ENCODE peak calls at places on chromosomes 1 and 21, in six cellular contexts. One of them, this sample, is unnamed.

GRCh38 chr1:26772687-26773086 is 15.1 kb upstream of the PIGV start:
- DNase-seq in GM06990: no peak
- DNase-seq in sigmoid colon: no peak
- DNase-seq in OCI-LY7: no peak
- DNase-seq in astrocyte: peak
- DNase-seq in endodermal cell: no peak
- DNase-seq in this sample: no peak

GRCh38 chr1:214983126-214983869 is 99.2 kb upstream of the KCNK2 start:
- DNase-seq in OCI-LY7: no peak
- DNase-seq in sigmoid colon: no peak
- DNase-seq in astrocyte: peak
- DNase-seq in endodermal cell: no peak
- DNase-seq in GM06990: no peak
- DNase-seq in this sample: no peak

GRCh38 chr21:29130234-29130993 is at the start of gene MAP3K7CL:
- DNase-seq in OCI-LY7: no peak
- DNase-seq in GM06990: no peak
- DNase-seq in astrocyte: peak
- DNase-seq in endodermal cell: no peak
- DNase-seq in sigmoid colon: peak
- DNase-seq in this sample: no peak

GRCh38 chr1:2983706-2984398 is 37.4 kb upstream of the ACTRT2 start:
- DNase-seq in GM06990: no peak
- DNase-seq in endodermal cell: no peak
- DNase-seq in OCI-LY7: no peak
- DNase-seq in sigmoid colon: peak
- DNase-seq in astrocyte: no peak
- DNase-seq in this sample: no peak

GRCh38 chr1:160486453-160486852 is 36.6 kb downstream of the SLAMF6 start:
- DNase-seq in astrocyte: no peak
- DNase-seq in GM06990: no peak
- DNase-seq in endodermal cell: peak
- DNase-seq in OCI-LY7: no peak
- DNase-seq in sigmoid colon: no peak
- DNase-seq in this sample: no peak

GRCh38 chr1:116697892-116698595 is 30.5 kb upstream of the IGSF3 start:
- DNase-seq in endodermal cell: no peak
- DNase-seq in sigmoid colon: no peak
- DNase-seq in astrocyte: no peak
- DNase-seq in GM06990: no peak
- DNase-seq in OCI-LY7: no peak
- DNase-seq in this sample: no peak

GRCh38 chr1:43056981-43057391 is 98.3 kb upstream of the SLC2A1 start:
- DNase-seq in GM06990: no peak
- DNase-seq in sigmoid colon: no peak
- DNase-seq in endodermal cell: no peak
- DNase-seq in astrocyte: no peak
- DNase-seq in OCI-LY7: no peak
- DNase-seq in this sample: no peak

GRCh38 chr1:176626572-176627061 is 163.6 kb downstream of the PAPPA2 start:
- DNase-seq in OCI-LY7: no peak
- DNase-seq in GM06990: no peak
- DNase-seq in endodermal cell: no peak
- DNase-seq in sigmoid colon: no peak
- DNase-seq in astrocyte: no peak
- DNase-seq in this sample: no peak

GRCh38 chr1:230413061-230413460 is 13.1 kb downstream of the PGBD5 start:
- DNase-seq in endodermal cell: no peak
- DNase-seq in astrocyte: no peak
- DNase-seq in GM06990: no peak
- DNase-seq in OCI-LY7: no peak
- DNase-seq in sigmoid colon: no peak
- DNase-seq in this sample: no peak

GRCh38 chr1:66778266-66778665 is 22.8 kb downstream of the INSL5 start:
- DNase-seq in GM06990: no peak
- DNase-seq in OCI-LY7: no peak
- DNase-seq in astrocyte: no peak
- DNase-seq in endodermal cell: no peak
- DNase-seq in sigmoid colon: no peak
- DNase-seq in this sample: no peak

GRCh38 chr1:167935252-167936067 is 1.0 kb upstream of the DCAF6 start:
- DNase-seq in GM06990: peak
- DNase-seq in endodermal cell: peak
- DNase-seq in OCI-LY7: peak
- DNase-seq in astrocyte: peak
- DNase-seq in sigmoid colon: peak
- DNase-seq in this sample: peak

GRCh38 chr1:23118957-23119792 is 49.5 kb downstream of the LUZP1 start:
- DNase-seq in GM06990: no peak
- DNase-seq in OCI-LY7: no peak
- DNase-seq in endodermal cell: no peak
- DNase-seq in astrocyte: no peak
- DNase-seq in sigmoid colon: no peak
- DNase-seq in this sample: peak

GRCh38 chr1:48743480-48743879 is 33.2 kb downstream of the BEND5 start:
- DNase-seq in sigmoid colon: no peak
- DNase-seq in endodermal cell: no peak
- DNase-seq in OCI-LY7: no peak
- DNase-seq in astrocyte: no peak
- DNase-seq in GM06990: no peak
- DNase-seq in this sample: no peak

GRCh38 chr1:242523282-242523967 is 1.1 kb downstream of the PLD5 start:
- DNase-seq in GM06990: peak
- DNase-seq in OCI-LY7: no peak
- DNase-seq in astrocyte: no peak
- DNase-seq in endodermal cell: peak
- DNase-seq in sigmoid colon: no peak
- DNase-seq in this sample: no peak

GRCh38 chr1:204446413-204447111 is 34.9 kb upstream of the PPP1R15B start:
- DNase-seq in endodermal cell: peak
- DNase-seq in sigmoid colon: peak
- DNase-seq in OCI-LY7: peak
- DNase-seq in GM06990: peak
- DNase-seq in astrocyte: no peak
- DNase-seq in this sample: peak

GRCh38 chr1:10824821-10825540 is 28.5 kb upstream of the CASZ1 start:
- DNase-seq in OCI-LY7: no peak
- DNase-seq in endodermal cell: peak
- DNase-seq in GM06990: no peak
- DNase-seq in astrocyte: peak
- DNase-seq in sigmoid colon: no peak
- DNase-seq in this sample: no peak

GRCh38 chr1:156657971-156658319 is 16.0 kb downstream of the BCAN start:
- DNase-seq in OCI-LY7: no peak
- DNase-seq in astrocyte: no peak
- DNase-seq in GM06990: no peak
- DNase-seq in endodermal cell: peak
- DNase-seq in sigmoid colon: no peak
- DNase-seq in this sample: peak

GRCh38 chr1:156657161-156657970 is 15.4 kb downstream of the BCAN start:
- DNase-seq in GM06990: peak
- DNase-seq in astrocyte: no peak
- DNase-seq in OCI-LY7: peak
- DNase-seq in sigmoid colon: peak
- DNase-seq in endodermal cell: peak
- DNase-seq in this sample: peak

GRCh38 chr1:156655904-156656516 is 14.1 kb downstream of the BCAN start:
- DNase-seq in sigmoid colon: no peak
- DNase-seq in GM06990: no peak
- DNase-seq in OCI-LY7: no peak
- DNase-seq in endodermal cell: no peak
- DNase-seq in astrocyte: no peak
- DNase-seq in this sample: no peak

GRCh38 chr1:156655151-156655903 is 13.4 kb downstream of the BCAN start:
- DNase-seq in GM06990: no peak
- DNase-seq in astrocyte: no peak
- DNase-seq in endodermal cell: no peak
- DNase-seq in OCI-LY7: no peak
- DNase-seq in sigmoid colon: no peak
- DNase-seq in this sample: no peak

GRCh38 chr1:156656779-156657160 is 14.9 kb downstream of the BCAN start:
- DNase-seq in endodermal cell: peak
- DNase-seq in astrocyte: no peak
- DNase-seq in sigmoid colon: peak
- DNase-seq in GM06990: no peak
- DNase-seq in OCI-LY7: no peak
- DNase-seq in this sample: no peak
- H3K4me3 ChIP-seq in endodermal cell: peak
- H3K4me3 ChIP-seq in astrocyte: peak
- H3K4me3 ChIP-seq in sigmoid colon: no peak
- H3K4me3 ChIP-seq in GM06990: no peak
- H3K4me3 ChIP-seq in OCI-LY7: no peak
- H3K4me3 ChIP-seq in this sample: no peak

GRCh38 chr1:1891349-1892078 is 627 bp upstream of the GNB1 start:
- DNase-seq in OCI-LY7: peak
- DNase-seq in GM06990: peak
- DNase-seq in sigmoid colon: peak
- DNase-seq in astrocyte: no peak
- DNase-seq in endodermal cell: peak
- DNase-seq in this sample: peak

GRCh38 chr1:1890506-1891348 is at the start of gene GNB1:
- DNase-seq in astrocyte: peak
- DNase-seq in OCI-LY7: peak
- DNase-seq in GM06990: peak
- DNase-seq in endodermal cell: peak
- DNase-seq in sigmoid colon: peak
- DNase-seq in this sample: peak

GRCh38 chr1:1889090-1889750 is 1.7 kb downstream of the GNB1 start:
- DNase-seq in astrocyte: no peak
- DNase-seq in endodermal cell: no peak
- DNase-seq in sigmoid colon: no peak
- DNase-seq in OCI-LY7: no peak
- DNase-seq in GM06990: no peak
- DNase-seq in this sample: no peak

GRCh38 chr1:1892079-1892762 is 1.3 kb upstream of the GNB1 start:
- DNase-seq in GM06990: no peak
- DNase-seq in OCI-LY7: peak
- DNase-seq in endodermal cell: no peak
- DNase-seq in astrocyte: no peak
- DNase-seq in sigmoid colon: no peak
- DNase-seq in this sample: no peak

DNA sequence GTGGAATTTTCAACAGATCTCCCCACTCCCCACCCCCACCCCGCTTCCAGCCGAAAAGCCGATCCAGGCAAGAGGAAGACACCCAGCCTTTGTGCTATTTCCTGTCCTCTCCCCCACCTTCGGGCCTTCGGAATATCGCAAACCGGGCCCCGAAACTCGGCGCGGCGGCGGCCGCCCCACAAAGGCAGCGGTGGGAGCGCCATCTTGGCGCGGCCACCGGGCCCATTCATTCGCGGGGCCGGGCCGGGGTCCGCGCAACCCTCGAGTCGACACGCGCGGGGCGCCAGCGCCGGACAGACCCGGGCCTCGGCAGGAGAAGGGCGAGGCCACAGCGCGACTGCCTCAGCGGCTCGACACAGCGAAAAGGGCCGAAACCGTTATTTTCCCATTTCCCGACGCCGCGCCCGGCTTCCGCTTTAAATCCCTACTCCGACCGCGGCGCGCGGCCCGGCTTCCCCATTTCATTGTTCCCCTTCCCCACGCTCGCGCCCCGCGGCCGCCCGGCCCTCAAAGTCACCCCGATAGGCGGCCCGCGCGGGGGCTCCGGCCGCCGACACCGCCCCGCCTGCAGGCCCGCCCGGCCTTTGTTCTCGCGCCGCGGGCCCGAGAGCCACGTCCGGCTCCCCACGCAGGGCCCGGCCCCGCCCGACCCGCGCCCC is 911 bp downstream of the GNB1 start:
- DNase-seq in endodermal cell: peak
- DNase-seq in OCI-LY7: peak
- DNase-seq in sigmoid colon: no peak
- DNase-seq in GM06990: peak
- DNase-seq in astrocyte: peak
- DNase-seq in this sample: peak
- TF ChIP-seq CTCF in endodermal cell: no peak
- TF ChIP-seq CTCF in OCI-LY7: peak
- TF ChIP-seq CTCF in sigmoid colon: no peak
- TF ChIP-seq CTCF in GM06990: no peak
- TF ChIP-seq CTCF in astrocyte: no peak
- TF ChIP-seq CTCF in this sample: no peak

GRCh38 chr21:30838536-30838935 is 9.0 kb upstream of the KRTAP7-1 start:
- DNase-seq in sigmoid colon: no peak
- DNase-seq in endodermal cell: no peak
- DNase-seq in GM06990: no peak
- DNase-seq in astrocyte: no peak
- DNase-seq in OCI-LY7: no peak
- DNase-seq in this sample: no peak

GRCh38 chr21:30842990-30843389 is 13.4 kb upstream of the KRTAP7-1 start:
- DNase-seq in endodermal cell: no peak
- DNase-seq in astrocyte: no peak
- DNase-seq in OCI-LY7: no peak
- DNase-seq in sigmoid colon: no peak
- DNase-seq in GM06990: no peak
- DNase-seq in this sample: no peak

GRCh38 chr21:30839304-30839703 is 9.7 kb upstream of the KRTAP7-1 start:
- DNase-seq in endodermal cell: peak
- DNase-seq in sigmoid colon: no peak
- DNase-seq in GM06990: no peak
- DNase-seq in astrocyte: no peak
- DNase-seq in OCI-LY7: peak
- DNase-seq in this sample: peak
- H3K4me3 ChIP-seq in endodermal cell: no peak
- H3K4me3 ChIP-seq in sigmoid colon: no peak
- H3K4me3 ChIP-seq in GM06990: no peak
- H3K4me3 ChIP-seq in astrocyte: no peak
- H3K4me3 ChIP-seq in OCI-LY7: no peak
- H3K4me3 ChIP-seq in this sample: no peak

GRCh38 chr1:109490934-109491302 is 3.0 kb upstream of the CYB561D1 start:
- DNase-seq in astrocyte: no peak
- DNase-seq in endodermal cell: no peak
- DNase-seq in OCI-LY7: no peak
- DNase-seq in GM06990: no peak
- DNase-seq in sigmoid colon: no peak
- DNase-seq in this sample: no peak
- TF ChIP-seq CTCF in astrocyte: no peak
- TF ChIP-seq CTCF in endodermal cell: no peak
- TF ChIP-seq CTCF in OCI-LY7: peak
- TF ChIP-seq CTCF in GM06990: no peak
- TF ChIP-seq CTCF in sigmoid colon: no peak
- TF ChIP-seq CTCF in this sample: no peak

GRCh38 chr1:34050711-34051485 is 114.1 kb downstream of the CSMD2 start:
- DNase-seq in sigmoid colon: no peak
- DNase-seq in GM06990: no peak
- DNase-seq in endodermal cell: no peak
- DNase-seq in OCI-LY7: no peak
- DNase-seq in astrocyte: no peak
- DNase-seq in this sample: no peak
- H3K4me3 ChIP-seq in sigmoid colon: no peak
- H3K4me3 ChIP-seq in GM06990: no peak
- H3K4me3 ChIP-seq in endodermal cell: no peak
- H3K4me3 ChIP-seq in OCI-LY7: no peak
- H3K4me3 ChIP-seq in astrocyte: no peak
- H3K4me3 ChIP-seq in this sample: no peak

This sample was measured in GM12865.